ENCODE peak calls at places on chromosomes 5 and 9, in seven cellular contexts. One of them, this sample, is unnamed. For H3K27me3, the result is how much of the 10 kb centered on the place peaks cover.

GRCh38 chr5:39648539-39649200 is 223.9 kb upstream of the DAB2 start:
- DNase-seq in ovary: no peak
- DNase-seq in sigmoid colon: no peak
- DNase-seq in GM12878: no peak
- DNase-seq in transverse colon: peak
- DNase-seq in esophagus muscularis mucosa: no peak
- DNase-seq in K562: peak
- DNase-seq in this sample: no peak

GRCh38 chr5:7043797-7044196 is 330.6 kb downstream of the TENT4A start:
- DNase-seq in ovary: no peak
- DNase-seq in sigmoid colon: no peak
- DNase-seq in GM12878: no peak
- DNase-seq in transverse colon: no peak
- DNase-seq in esophagus muscularis mucosa: no peak
- DNase-seq in K562: no peak
- DNase-seq in this sample: no peak

GRCh38 chr5:151795426-151795825 is 23.7 kb downstream of the G3BP1 start:
- DNase-seq in ovary: no peak
- DNase-seq in sigmoid colon: no peak
- DNase-seq in GM12878: no peak
- DNase-seq in transverse colon: no peak
- DNase-seq in esophagus muscularis mucosa: no peak
- DNase-seq in K562: no peak
- DNase-seq in this sample: no peak

GRCh38 chr5:133945561-133945960 is 22.9 kb downstream of the C5orf15 start:
- DNase-seq in ovary: no peak
- DNase-seq in sigmoid colon: no peak
- DNase-seq in GM12878: no peak
- DNase-seq in transverse colon: no peak
- DNase-seq in esophagus muscularis mucosa: no peak
- DNase-seq in K562: no peak
- DNase-seq in this sample: no peak

GRCh38 chr5:98755406-98755805 is 18.1 kb upstream of the RGMB start:
- DNase-seq in ovary: no peak
- DNase-seq in sigmoid colon: no peak
- DNase-seq in GM12878: no peak
- DNase-seq in transverse colon: no peak
- DNase-seq in esophagus muscularis mucosa: no peak
- DNase-seq in K562: no peak
- DNase-seq in this sample: no peak

GRCh38 chr9:98019098-98019497 is 36.0 kb downstream of the ANP32B start:
- DNase-seq in ovary: no peak
- DNase-seq in sigmoid colon: no peak
- DNase-seq in GM12878: no peak
- DNase-seq in transverse colon: no peak
- DNase-seq in esophagus muscularis mucosa: no peak
- DNase-seq in K562: no peak
- DNase-seq in this sample: no peak

GRCh38 chr5:57836921-57837320 is 354.3 kb upstream of the ACTBL2 start:
- DNase-seq in ovary: no peak
- DNase-seq in sigmoid colon: no peak
- DNase-seq in GM12878: no peak
- DNase-seq in transverse colon: no peak
- DNase-seq in esophagus muscularis mucosa: no peak
- DNase-seq in K562: no peak
- DNase-seq in this sample: no peak

GRCh38 chr9:114472765-114473446 is 32.4 kb downstream of the WHRN start:
- DNase-seq in ovary: no peak
- DNase-seq in sigmoid colon: no peak
- DNase-seq in GM12878: no peak
- DNase-seq in transverse colon: no peak
- DNase-seq in esophagus muscularis mucosa: no peak
- DNase-seq in K562: no peak
- DNase-seq in this sample: no peak

GRCh38 chr5:110165366-110165765 is 475.6 kb downstream of the MAN2A1 start:
- DNase-seq in ovary: no peak
- DNase-seq in sigmoid colon: no peak
- DNase-seq in GM12878: no peak
- DNase-seq in transverse colon: no peak
- DNase-seq in esophagus muscularis mucosa: no peak
- DNase-seq in K562: no peak
- DNase-seq in this sample: no peak

GRCh38 chr5:89313804-89314588 is 431.0 kb upstream of the MEF2C start:
- DNase-seq in ovary: no peak
- DNase-seq in sigmoid colon: no peak
- DNase-seq in GM12878: peak
- DNase-seq in transverse colon: peak
- DNase-seq in esophagus muscularis mucosa: no peak
- DNase-seq in K562: peak
- DNase-seq in this sample: no peak

GRCh38 chr9:126162611-126163381 is 163.8 kb upstream of the MVB12B start:
- DNase-seq in ovary: no peak
- DNase-seq in sigmoid colon: no peak
- DNase-seq in GM12878: no peak
- DNase-seq in transverse colon: no peak
- DNase-seq in esophagus muscularis mucosa: no peak
- DNase-seq in K562: no peak
- DNase-seq in this sample: no peak

GRCh38 chr9:90025816-90026215 is 421.0 kb downstream of the GADD45G start:
- DNase-seq in ovary: no peak
- DNase-seq in sigmoid colon: no peak
- DNase-seq in GM12878: no peak
- DNase-seq in transverse colon: no peak
- DNase-seq in esophagus muscularis mucosa: no peak
- DNase-seq in K562: no peak
- DNase-seq in this sample: no peak

GRCh38 chr5:172973127-172973916 is 10.2 kb upstream of the ATP6V0E1 start:
- DNase-seq in ovary: no peak
- DNase-seq in sigmoid colon: no peak
- DNase-seq in GM12878: no peak
- DNase-seq in transverse colon: no peak
- DNase-seq in esophagus muscularis mucosa: no peak
- DNase-seq in K562: no peak
- DNase-seq in this sample: no peak

GRCh38 chr5:123921193-123921592 is 409.2 kb downstream of the CSNK1G3 start:
- DNase-seq in ovary: no peak
- DNase-seq in sigmoid colon: no peak
- DNase-seq in GM12878: no peak
- DNase-seq in transverse colon: no peak
- DNase-seq in esophagus muscularis mucosa: no peak
- DNase-seq in K562: no peak
- DNase-seq in this sample: no peak

GRCh38 chr5:123914333-123914732 is 402.4 kb downstream of the CSNK1G3 start:
- DNase-seq in ovary: no peak
- DNase-seq in sigmoid colon: no peak
- DNase-seq in GM12878: no peak
- DNase-seq in transverse colon: no peak
- DNase-seq in esophagus muscularis mucosa: no peak
- DNase-seq in K562: no peak
- DNase-seq in this sample: no peak

GRCh38 chr5:123916331-123917121 is 404.5 kb downstream of the CSNK1G3 start:
- DNase-seq in ovary: no peak
- DNase-seq in sigmoid colon: no peak
- DNase-seq in GM12878: no peak
- DNase-seq in transverse colon: no peak
- DNase-seq in esophagus muscularis mucosa: no peak
- DNase-seq in K562: no peak
- DNase-seq in this sample: no peak
- TF ChIP-seq EP300 in ovary: no peak
- TF ChIP-seq EP300 in sigmoid colon: peak
- TF ChIP-seq EP300 in GM12878: no peak
- TF ChIP-seq EP300 in transverse colon: no peak
- TF ChIP-seq EP300 in esophagus muscularis mucosa: no peak
- TF ChIP-seq EP300 in K562: no peak
- TF ChIP-seq EP300 in this sample: no peak

DNA sequence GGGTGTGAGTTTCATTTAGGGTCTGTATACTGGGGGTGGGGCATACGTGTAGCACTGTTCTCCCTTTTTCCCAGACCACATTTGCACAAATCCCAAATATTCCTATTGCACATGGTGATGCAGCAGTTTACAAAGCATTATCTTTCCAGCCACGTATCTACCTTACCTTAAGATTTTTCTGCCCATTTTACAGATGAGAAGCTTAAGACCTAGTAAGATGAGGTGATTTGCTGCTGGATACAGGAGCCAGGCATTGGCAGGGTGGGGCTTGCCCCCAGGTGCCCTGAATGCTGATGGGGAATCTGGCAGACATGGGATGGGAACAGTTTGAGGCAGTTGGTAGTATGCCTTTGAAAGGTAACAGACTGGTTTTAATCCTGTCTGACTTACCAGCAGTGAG is 12.5 kb downstream of the LHX2 start:
- DNase-seq in ovary: no peak
- DNase-seq in sigmoid colon: peak
- DNase-seq in GM12878: no peak
- DNase-seq in transverse colon: no peak
- DNase-seq in esophagus muscularis mucosa: no peak
- DNase-seq in K562: no peak
- DNase-seq in this sample: no peak
- H3K27me3 ChIP-seq in ovary: under half
- H3K27me3 ChIP-seq in sigmoid colon: half or more
- H3K27me3 ChIP-seq in GM12878: under half
- H3K27me3 ChIP-seq in transverse colon: half or more
- H3K27me3 ChIP-seq in esophagus muscularis mucosa: under half
- H3K27me3 ChIP-seq in K562: under half
- H3K27me3 ChIP-seq in this sample: under half

DNA sequence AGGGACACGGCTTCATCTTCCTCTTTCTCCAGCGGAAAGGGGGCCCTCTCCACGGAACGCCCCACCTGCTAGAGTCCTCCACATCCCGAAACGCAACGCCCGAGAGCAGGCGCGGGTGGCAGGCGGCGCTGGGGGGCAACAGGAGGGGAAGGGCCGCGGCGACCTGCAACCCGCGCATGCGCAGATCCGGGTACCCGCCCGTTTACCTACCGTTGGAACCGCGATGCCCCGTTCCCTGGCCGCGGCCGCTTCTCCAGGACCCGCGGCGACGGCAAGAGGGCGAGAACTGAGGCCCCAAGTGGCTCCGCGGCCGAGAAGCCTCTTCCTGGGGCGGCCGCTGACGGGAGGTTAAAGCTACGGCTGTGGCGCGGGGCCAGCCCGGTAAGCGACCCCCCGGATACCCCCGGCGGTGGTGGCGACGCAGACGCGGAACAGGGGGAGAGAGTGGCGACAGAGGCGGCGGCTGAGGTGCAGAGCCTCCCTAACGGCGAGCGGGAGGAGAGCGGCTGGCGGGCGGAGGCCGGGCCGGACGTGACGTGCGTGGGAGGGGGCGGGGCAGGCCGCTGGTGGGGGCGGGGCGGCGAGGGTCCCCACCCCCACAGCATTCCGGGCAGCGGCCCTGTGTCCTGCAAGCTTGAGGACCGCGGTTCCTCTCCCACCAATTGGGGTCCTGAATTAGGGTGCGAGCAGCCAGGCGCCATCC is at the start of gene FAM13B:
- DNase-seq in ovary: peak
- DNase-seq in sigmoid colon: peak
- DNase-seq in GM12878: no peak
- DNase-seq in transverse colon: peak
- DNase-seq in esophagus muscularis mucosa: peak
- DNase-seq in K562: peak
- DNase-seq in this sample: peak
- TF ChIP-seq POLR2A in ovary: peak
- TF ChIP-seq POLR2A in sigmoid colon: peak
- TF ChIP-seq POLR2A in GM12878: peak
- TF ChIP-seq POLR2A in transverse colon: peak
- TF ChIP-seq POLR2A in esophagus muscularis mucosa: peak
- TF ChIP-seq POLR2A in K562: peak
- TF ChIP-seq POLR2A in this sample: peak

DNA sequence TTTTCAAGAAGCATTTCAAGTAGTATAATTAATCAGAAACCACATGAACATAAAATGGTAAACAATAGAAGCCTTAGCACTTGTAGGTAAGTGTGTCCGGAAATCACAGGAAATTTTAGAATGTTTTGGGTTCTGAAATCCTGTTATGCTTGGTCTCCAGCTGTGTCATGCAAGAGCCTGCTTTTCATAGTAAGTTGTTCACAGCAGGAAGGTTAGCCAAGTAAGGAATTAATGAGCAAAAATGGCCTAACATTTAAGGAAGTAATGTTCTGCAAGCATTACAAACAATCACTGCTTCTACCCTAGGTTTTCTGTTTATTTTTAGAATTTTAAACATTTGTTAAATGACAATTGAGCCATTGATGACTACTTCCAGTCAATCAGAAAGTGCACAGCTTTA is 669.5 kb downstream of the SLCO4C1 start:
- DNase-seq in ovary: no peak
- DNase-seq in sigmoid colon: no peak
- DNase-seq in GM12878: no peak
- DNase-seq in transverse colon: no peak
- DNase-seq in esophagus muscularis mucosa: no peak
- DNase-seq in K562: no peak
- DNase-seq in this sample: no peak
- TF ChIP-seq EP300 in ovary: no peak
- TF ChIP-seq EP300 in sigmoid colon: no peak
- TF ChIP-seq EP300 in GM12878: no peak
- TF ChIP-seq EP300 in transverse colon: no peak
- TF ChIP-seq EP300 in esophagus muscularis mucosa: no peak
- TF ChIP-seq EP300 in K562: no peak
- TF ChIP-seq EP300 in this sample: no peak

GRCh38 chr9:131685753-131686706 is 53.8 kb downstream of the RAPGEF1 start:
- DNase-seq in ovary: no peak
- DNase-seq in sigmoid colon: no peak
- DNase-seq in GM12878: no peak
- DNase-seq in transverse colon: no peak
- DNase-seq in esophagus muscularis mucosa: no peak
- DNase-seq in K562: no peak
- DNase-seq in this sample: no peak
- H3K27me3 ChIP-seq in ovary: under half
- H3K27me3 ChIP-seq in sigmoid colon: under half
- H3K27me3 ChIP-seq in GM12878: under half
- H3K27me3 ChIP-seq in transverse colon: under half
- H3K27me3 ChIP-seq in esophagus muscularis mucosa: under half
- H3K27me3 ChIP-seq in K562: under half
- H3K27me3 ChIP-seq in this sample: under half

GRCh38 chr5:143402464-143403356 is 776 bp downstream of the NR3C1 start:
- DNase-seq in ovary: peak
- DNase-seq in sigmoid colon: peak
- DNase-seq in GM12878: no peak
- DNase-seq in transverse colon: peak
- DNase-seq in esophagus muscularis mucosa: peak
- DNase-seq in K562: peak
- DNase-seq in this sample: peak
- TF ChIP-seq POLR2A in ovary: no peak
- TF ChIP-seq POLR2A in sigmoid colon: no peak
- TF ChIP-seq POLR2A in GM12878: peak
- TF ChIP-seq POLR2A in transverse colon: peak
- TF ChIP-seq POLR2A in esophagus muscularis mucosa: no peak
- TF ChIP-seq POLR2A in K562: no peak
- TF ChIP-seq POLR2A in this sample: no peak